ENCODE peak calls at places on chromosomes 11 and 22, in six cellular contexts. Z is breast epithelium, M is heart right ventricle, V is pancreas, G is psoas muscle, L is left ventricle myocardium inferior. Q is an unnamed sample.

GRCh38 chr11:17767914-17768313 is 33.3 kb downstream of the KCNC1 start:
- DNase-seq in Z (no peak), M (no peak), V (no peak), G (peak), L (no peak), Q (no peak)

GRCh38 chr11:32052218-32052617 is 38.7 kb upstream of the RCN1 start:
- DNase-seq in Z (peak), M (peak), V (peak), G (peak), L (no peak), Q (peak)

GRCh38 chr11:71281901-71282300 is 29.5 kb upstream of the SHANK2 start:
- DNase-seq in Z (peak), M (no peak), V (no peak), G (no peak), L (no peak), Q (no peak)

GRCh38 chr11:72113170-72113808 is 794 bp upstream of the ANAPC15 start:
- DNase-seq in Z (no peak), M (no peak), V (no peak), G (no peak), L (no peak), Q (no peak)

GRCh38 chr11:77560605-77561004 is 29.1 kb upstream of the AQP11 start:
- DNase-seq in Z (no peak), M (no peak), V (no peak), G (no peak), L (no peak), Q (no peak)

GRCh38 chr11:19995131-19995530 is 165.1 kb downstream of the DBX1 start:
- DNase-seq in Z (peak), M (no peak), V (peak), G (peak), L (no peak), Q (no peak)

GRCh38 chr11:85869776-85870175 is 14.6 kb downstream of the CCDC83 start:
- DNase-seq in Z (no peak), M (no peak), V (no peak), G (no peak), L (no peak), Q (no peak)

GRCh38 chr11:47566166-47566546 is 757 bp downstream of the PTPMT1 start:
- DNase-seq in Z (no peak), M (no peak), V (no peak), G (no peak), L (no peak), Q (no peak)

GRCh38 chr11:95322546-95322945 is 91.5 kb upstream of the SESN3 start:
- DNase-seq in Z (no peak), M (no peak), V (no peak), G (no peak), L (no peak), Q (no peak)

GRCh38 chr11:45280449-45280848 is 5.7 kb downstream of the SYT13 start:
- DNase-seq in Z (no peak), M (no peak), V (no peak), G (no peak), L (no peak), Q (no peak)

GRCh38 chr11:47918882-47919495 is 61.4 kb upstream of the PTPRJ start:
- DNase-seq in Z (no peak), M (no peak), V (no peak), G (no peak), L (no peak), Q (no peak)

GRCh38 chr11:108496643-108497256 is 1.4 kb downstream of the POGLUT3 start:
- DNase-seq in Z (no peak), M (no peak), V (no peak), G (no peak), L (no peak), Q (no peak)

GRCh38 chr11:118876261-118876660 is 7.4 kb upstream of the CXCR5 start:
- DNase-seq in Z (no peak), M (no peak), V (no peak), G (no peak), L (no peak), Q (no peak)

GRCh38 chr11:66624450-66624849 is 8.0 kb downstream of the RBM14 start:
- DNase-seq in Z (no peak), M (no peak), V (no peak), G (peak), L (no peak), Q (no peak)
- H3K27ac ChIP-seq in Z (no peak), M (no peak), V (no peak), G (no peak), L (no peak), Q (no peak)

GRCh38 chr11:69377029-69377952 is 83.3 kb downstream of the MYEOV start:
- DNase-seq in Z (no peak), M (no peak), V (no peak), G (peak), L (peak), Q (no peak)
- H3K27ac ChIP-seq in Z (no peak), M (no peak), V (no peak), G (no peak), L (no peak), Q (no peak)

GRCh38 chr22:20727118-20728015 is 46.5 kb upstream of the SERPIND1 start:
- DNase-seq in Z (no peak), M (no peak), V (no peak), G (no peak), L (no peak), Q (no peak)

GRCh38 chr22:20724676-20725454 is 49.0 kb upstream of the SERPIND1 start:
- DNase-seq in Z (no peak), M (no peak), V (no peak), G (no peak), L (no peak), Q (no peak)

GRCh38 chr22:20720692-20721408 is 53.1 kb upstream of the SERPIND1 start:
- DNase-seq in Z (no peak), M (no peak), V (no peak), G (no peak), L (no peak), Q (no peak)

GRCh38 chr22:20725987-20726558 is 47.8 kb upstream of the SERPIND1 start:
- DNase-seq in Z (no peak), M (no peak), V (no peak), G (no peak), L (no peak), Q (no peak)

DNA sequence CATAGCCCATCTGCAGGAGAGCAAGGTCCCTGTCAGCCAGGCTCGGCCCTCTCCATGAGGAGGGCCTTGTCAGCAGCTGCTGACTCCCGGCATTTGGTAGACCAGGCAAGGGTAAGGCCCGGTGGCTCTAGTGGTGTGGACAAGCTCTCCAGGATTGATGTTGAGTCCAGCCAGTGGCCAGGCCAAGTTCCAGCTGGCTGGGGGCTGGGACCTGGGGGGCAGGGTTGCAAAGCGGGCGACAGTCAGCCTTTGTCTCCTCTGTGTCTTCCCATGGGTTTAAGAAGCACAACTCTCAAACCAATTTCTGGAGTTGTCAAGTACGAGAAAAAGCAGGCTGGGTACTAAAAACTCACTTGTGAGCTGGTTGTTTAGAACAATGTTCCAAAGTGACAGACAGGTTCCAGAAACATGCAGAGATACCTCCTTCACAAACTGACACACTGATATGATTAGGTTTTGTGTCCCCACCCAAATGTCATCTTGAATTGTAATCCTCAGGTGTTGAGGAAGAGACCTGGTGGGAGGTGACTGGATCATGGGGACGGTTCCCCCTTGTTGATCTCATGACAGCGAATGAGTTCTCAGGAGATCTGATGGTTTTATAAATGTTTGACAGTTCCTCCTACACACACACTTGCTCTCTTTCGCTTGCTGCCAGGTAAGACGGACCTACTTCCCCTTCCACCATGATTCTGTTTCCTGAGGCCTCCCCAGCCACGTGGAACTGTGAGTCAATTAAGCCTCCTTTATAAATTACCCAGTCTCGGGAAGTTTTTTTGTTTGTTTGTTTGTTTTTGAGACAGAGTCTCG is 52.3 kb upstream of the SERPIND1 start:
- DNase-seq in Z (no peak), M (no peak), V (no peak), G (no peak), L (no peak), Q (no peak)
- H3K27ac ChIP-seq in Z (no peak), M (no peak), V (no peak), G (no peak), L (no peak), Q (peak)

GRCh38 chr11:66118847-66119246 is 48.8 kb downstream of the PACS1 start:
- DNase-seq in Z (no peak), M (no peak), V (no peak), G (no peak), L (no peak), Q (no peak)

GRCh38 chr11:66112640-66113098 is 42.6 kb downstream of the PACS1 start:
- DNase-seq in Z (no peak), M (peak), V (no peak), G (no peak), L (no peak), Q (no peak)

GRCh38 chr11:66113132-66113856 is 43.2 kb downstream of the PACS1 start:
- DNase-seq in Z (no peak), M (no peak), V (no peak), G (no peak), L (no peak), Q (no peak)

GRCh38 chr11:66116576-66117361 is 46.7 kb downstream of the PACS1 start:
- DNase-seq in Z (no peak), M (no peak), V (no peak), G (no peak), L (no peak), Q (no peak)

DNA sequence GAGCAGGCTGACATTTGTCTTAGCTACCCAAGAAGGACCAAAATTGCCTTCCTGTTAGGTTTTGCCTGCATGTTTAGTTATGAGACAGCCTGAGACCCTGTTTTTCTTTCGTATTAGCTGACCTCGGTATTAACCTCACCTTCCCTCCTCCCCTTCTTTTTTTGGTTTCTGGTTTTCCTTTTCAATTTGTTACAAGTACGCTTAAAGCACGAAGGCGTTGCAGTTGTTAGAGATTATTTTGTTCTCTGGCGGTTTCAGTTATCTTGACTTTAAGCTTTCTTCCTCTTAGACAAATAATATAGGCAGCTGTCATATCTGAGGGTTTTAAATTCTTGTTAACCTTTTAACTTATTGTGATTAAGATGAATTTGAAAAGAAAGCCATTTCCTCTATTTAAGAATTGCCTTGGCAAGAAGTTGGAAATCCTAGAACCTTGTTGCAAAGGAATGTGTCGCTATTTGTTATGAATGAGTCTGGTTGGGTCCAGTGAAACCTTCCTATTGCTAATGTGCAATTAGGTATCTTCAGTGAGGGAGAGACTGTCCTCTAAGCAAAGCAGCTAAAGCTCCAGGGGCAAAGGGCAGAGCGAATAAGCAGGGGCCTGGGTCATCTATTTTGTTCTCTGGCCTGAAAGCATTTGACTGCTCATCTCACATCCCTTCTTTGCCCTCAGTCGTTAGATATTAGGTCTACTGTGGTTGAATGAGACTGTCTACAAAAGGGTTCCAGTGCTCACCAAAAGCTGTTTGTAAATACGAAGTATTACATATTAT is 45.8 kb downstream of the PACS1 start:
- DNase-seq in Z (no peak), M (no peak), V (no peak), G (no peak), L (no peak), Q (no peak)
- H3K27ac ChIP-seq in Z (no peak), M (no peak), V (peak), G (no peak), L (no peak), Q (no peak)

GRCh38 chr11:107413352-107413751 is 44.3 kb downstream of the CWF19L2 start:
- DNase-seq in Z (no peak), M (no peak), V (no peak), G (no peak), L (no peak), Q (no peak)
- H3K27ac ChIP-seq in Z (no peak), M (no peak), V (no peak), G (no peak), L (no peak), Q (no peak)

GRCh38 chr11:2551131-2551530 is 106.3 kb downstream of the KCNQ1 start:
- DNase-seq in Z (no peak), M (no peak), V (no peak), G (no peak), L (no peak), Q (no peak)

GRCh38 chr11:2553198-2553597 is 108.4 kb downstream of the KCNQ1 start:
- DNase-seq in Z (no peak), M (no peak), V (no peak), G (no peak), L (no peak), Q (no peak)

GRCh38 chr11:2553886-2554285 is 109.1 kb downstream of the KCNQ1 start:
- DNase-seq in Z (no peak), M (no peak), V (no peak), G (peak), L (no peak), Q (no peak)

GRCh38 chr11:2550606-2550970 is 105.8 kb downstream of the KCNQ1 start:
- DNase-seq in Z (no peak), M (no peak), V (no peak), G (peak), L (no peak), Q (no peak)

DNA sequence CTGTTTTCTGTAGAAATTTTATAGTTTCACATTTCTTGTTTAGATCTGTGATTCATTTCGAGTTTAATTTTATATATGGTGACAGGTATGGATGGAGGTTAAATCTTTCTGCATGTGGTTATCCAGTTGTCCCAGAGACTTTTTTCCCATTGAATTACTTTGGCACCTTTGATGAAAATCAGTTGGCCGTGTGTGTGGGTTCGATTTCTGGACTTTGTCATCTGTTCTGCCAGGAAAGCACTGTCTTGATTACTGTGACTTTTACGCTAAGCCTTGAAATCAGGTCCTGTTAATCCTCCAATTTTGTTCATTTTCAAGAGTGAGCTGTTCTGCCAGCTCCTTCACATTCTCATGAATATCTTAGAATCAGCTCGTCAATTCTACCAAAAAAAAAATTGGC is 107.4 kb downstream of the KCNQ1 start:
- DNase-seq in Z (no peak), M (no peak), V (no peak), G (no peak), L (no peak), Q (no peak)
- H3K27ac ChIP-seq in Z (no peak), M (no peak), V (no peak), G (no peak), L (no peak), Q (no peak)

DNA sequence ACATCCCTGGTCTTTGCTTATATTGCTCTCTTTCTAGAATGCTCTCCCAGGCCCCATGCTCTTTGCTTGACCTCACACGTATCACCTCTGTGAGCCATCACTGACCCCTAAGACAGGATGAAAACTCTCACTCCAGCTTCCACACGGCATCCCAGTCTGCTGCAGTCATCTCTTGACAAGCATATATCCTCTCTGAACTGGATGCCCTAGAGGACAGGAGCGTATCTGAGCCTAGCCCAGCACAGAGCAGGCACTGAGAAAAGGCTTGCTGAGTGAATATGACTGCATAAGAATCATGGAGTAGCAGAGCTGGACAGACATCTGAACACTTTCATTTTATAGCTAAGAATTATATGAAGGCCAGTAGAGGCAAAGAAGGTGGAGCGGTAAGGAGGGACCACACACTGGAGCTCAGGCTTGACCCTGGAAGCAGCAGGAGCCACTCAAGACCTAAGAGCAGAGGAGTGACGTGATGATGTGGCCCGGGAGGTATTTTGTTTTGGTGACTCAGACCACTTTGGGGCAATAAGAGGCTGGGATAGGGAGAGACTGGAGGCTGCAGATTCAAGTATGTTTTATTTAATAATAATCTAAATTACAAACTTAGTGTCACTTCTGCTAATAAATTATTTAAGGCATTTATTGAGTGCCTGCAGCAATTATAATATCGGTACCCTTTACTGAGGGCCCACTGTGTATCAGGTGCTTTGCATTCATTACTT is 42.7 kb downstream of the MAP6 start:
- DNase-seq in Z (no peak), M (no peak), V (no peak), G (no peak), L (no peak), Q (no peak)
- H3K27ac ChIP-seq in Z (no peak), M (no peak), V (no peak), G (no peak), L (no peak), Q (no peak)

Q was measured in substantia nigra.